ENCODE peak calls at places on chromosomes 4 and X, in eight cellular contexts. One of them, this sample, is unnamed.

GRCh38 chrX:111181883-111182400 is 86.0 kb downstream of the PAK3 start:
- DNase-seq in left lung: no peak
- DNase-seq in left ventricle myocardium inferior: no peak
- DNase-seq in right cardiac atrium: no peak
- DNase-seq in OCI-LY7: no peak
- DNase-seq in upper lobe of right lung: no peak
- DNase-seq in kidney: no peak
- DNase-seq in AG10803: no peak
- DNase-seq in this sample: no peak

GRCh38 chr4:175678451-175678850 is 133.6 kb downstream of the GPM6A start:
- DNase-seq in left lung: no peak
- DNase-seq in kidney: no peak
- DNase-seq in upper lobe of right lung: no peak
- DNase-seq in right cardiac atrium: no peak
- DNase-seq in left ventricle myocardium inferior: no peak
- DNase-seq in OCI-LY7: no peak
- DNase-seq in AG10803: no peak
- DNase-seq in this sample: no peak

GRCh38 chrX:47483310-47484268 is 567 bp upstream of the ZNF41 start:
- DNase-seq in OCI-LY7: no peak
- DNase-seq in left ventricle myocardium inferior: peak
- DNase-seq in left lung: no peak
- DNase-seq in AG10803: peak
- DNase-seq in upper lobe of right lung: peak
- DNase-seq in kidney: no peak
- DNase-seq in right cardiac atrium: peak
- DNase-seq in this sample: no peak

GRCh38 chr4:139005774-139006173 is 9.8 kb upstream of the NOCT start:
- DNase-seq in right cardiac atrium: no peak
- DNase-seq in OCI-LY7: no peak
- DNase-seq in AG10803: no peak
- DNase-seq in left ventricle myocardium inferior: no peak
- DNase-seq in upper lobe of right lung: no peak
- DNase-seq in kidney: no peak
- DNase-seq in left lung: no peak
- DNase-seq in this sample: no peak

GRCh38 chr4:159002950-159003349 is 99.9 kb upstream of the RAPGEF2 start:
- DNase-seq in right cardiac atrium: no peak
- DNase-seq in upper lobe of right lung: no peak
- DNase-seq in AG10803: peak
- DNase-seq in left ventricle myocardium inferior: no peak
- DNase-seq in kidney: no peak
- DNase-seq in left lung: no peak
- DNase-seq in OCI-LY7: no peak
- DNase-seq in this sample: peak

GRCh38 chr4:162015090-162015489 is 148.7 kb downstream of the FSTL5 start:
- DNase-seq in left ventricle myocardium inferior: no peak
- DNase-seq in upper lobe of right lung: no peak
- DNase-seq in left lung: no peak
- DNase-seq in OCI-LY7: no peak
- DNase-seq in AG10803: peak
- DNase-seq in kidney: no peak
- DNase-seq in right cardiac atrium: no peak
- DNase-seq in this sample: no peak

GRCh38 chr4:113633467-113633866 is 128.1 kb downstream of the CAMK2D start:
- DNase-seq in left ventricle myocardium inferior: no peak
- DNase-seq in left lung: no peak
- DNase-seq in upper lobe of right lung: no peak
- DNase-seq in AG10803: no peak
- DNase-seq in OCI-LY7: no peak
- DNase-seq in right cardiac atrium: no peak
- DNase-seq in kidney: no peak
- DNase-seq in this sample: no peak

GRCh38 chr4:77347341-77347740 is 190.3 kb downstream of the CCNG2 start:
- DNase-seq in right cardiac atrium: no peak
- DNase-seq in AG10803: peak
- DNase-seq in upper lobe of right lung: no peak
- DNase-seq in left lung: no peak
- DNase-seq in kidney: no peak
- DNase-seq in OCI-LY7: no peak
- DNase-seq in left ventricle myocardium inferior: no peak
- DNase-seq in this sample: no peak

GRCh38 chrX:17801431-17801830 is 59.7 kb downstream of the RAI2 start:
- DNase-seq in kidney: no peak
- DNase-seq in AG10803: no peak
- DNase-seq in upper lobe of right lung: no peak
- DNase-seq in left lung: no peak
- DNase-seq in left ventricle myocardium inferior: no peak
- DNase-seq in right cardiac atrium: no peak
- DNase-seq in OCI-LY7: no peak
- DNase-seq in this sample: no peak

GRCh38 chr4:171025776-171026175 is 787.4 kb upstream of the GALNTL6 start:
- DNase-seq in left ventricle myocardium inferior: no peak
- DNase-seq in upper lobe of right lung: no peak
- DNase-seq in OCI-LY7: peak
- DNase-seq in left lung: no peak
- DNase-seq in AG10803: no peak
- DNase-seq in right cardiac atrium: no peak
- DNase-seq in kidney: no peak
- DNase-seq in this sample: no peak

GRCh38 chr4:159444668-159445067 is 341.8 kb downstream of the RAPGEF2 start:
- DNase-seq in OCI-LY7: no peak
- DNase-seq in kidney: no peak
- DNase-seq in left ventricle myocardium inferior: no peak
- DNase-seq in left lung: no peak
- DNase-seq in upper lobe of right lung: no peak
- DNase-seq in AG10803: peak
- DNase-seq in right cardiac atrium: no peak
- DNase-seq in this sample: no peak

GRCh38 chrX:72273718-72274117 is 3.3 kb downstream of the RPS4X start:
- DNase-seq in left lung: no peak
- DNase-seq in kidney: no peak
- DNase-seq in right cardiac atrium: no peak
- DNase-seq in OCI-LY7: no peak
- DNase-seq in left ventricle myocardium inferior: no peak
- DNase-seq in upper lobe of right lung: no peak
- DNase-seq in AG10803: no peak
- DNase-seq in this sample: no peak

GRCh38 chr4:21011106-21011505 is 310.8 kb downstream of the PACRGL start:
- DNase-seq in kidney: no peak
- DNase-seq in left ventricle myocardium inferior: no peak
- DNase-seq in upper lobe of right lung: no peak
- DNase-seq in right cardiac atrium: no peak
- DNase-seq in left lung: no peak
- DNase-seq in OCI-LY7: no peak
- DNase-seq in AG10803: no peak
- DNase-seq in this sample: no peak

GRCh38 chr4:47705326-47705981 is 132.4 kb downstream of the CORIN start:
- DNase-seq in OCI-LY7: peak
- DNase-seq in right cardiac atrium: no peak
- DNase-seq in left lung: no peak
- DNase-seq in upper lobe of right lung: no peak
- DNase-seq in left ventricle myocardium inferior: no peak
- DNase-seq in AG10803: peak
- DNase-seq in kidney: no peak
- DNase-seq in this sample: no peak

GRCh38 chr4:86592553-86593249 is 1.4 kb upstream of the PTPN13 start:
- DNase-seq in left lung: no peak
- DNase-seq in right cardiac atrium: no peak
- DNase-seq in left ventricle myocardium inferior: no peak
- DNase-seq in AG10803: no peak
- DNase-seq in OCI-LY7: no peak
- DNase-seq in kidney: no peak
- DNase-seq in upper lobe of right lung: no peak
- DNase-seq in this sample: no peak

GRCh38 chr4:183242291-183242690 is 77.8 kb downstream of the CLDN22 start:
- DNase-seq in AG10803: no peak
- DNase-seq in kidney: no peak
- DNase-seq in left ventricle myocardium inferior: no peak
- DNase-seq in OCI-LY7: no peak
- DNase-seq in left lung: no peak
- DNase-seq in upper lobe of right lung: no peak
- DNase-seq in right cardiac atrium: no peak
- DNase-seq in this sample: no peak

GRCh38 chr4:102217345-102217744 is 127.9 kb downstream of the SLC39A8 start:
- DNase-seq in left lung: no peak
- DNase-seq in left ventricle myocardium inferior: no peak
- DNase-seq in AG10803: no peak
- DNase-seq in upper lobe of right lung: no peak
- DNase-seq in OCI-LY7: no peak
- DNase-seq in kidney: no peak
- DNase-seq in right cardiac atrium: no peak
- DNase-seq in this sample: no peak

DNA sequence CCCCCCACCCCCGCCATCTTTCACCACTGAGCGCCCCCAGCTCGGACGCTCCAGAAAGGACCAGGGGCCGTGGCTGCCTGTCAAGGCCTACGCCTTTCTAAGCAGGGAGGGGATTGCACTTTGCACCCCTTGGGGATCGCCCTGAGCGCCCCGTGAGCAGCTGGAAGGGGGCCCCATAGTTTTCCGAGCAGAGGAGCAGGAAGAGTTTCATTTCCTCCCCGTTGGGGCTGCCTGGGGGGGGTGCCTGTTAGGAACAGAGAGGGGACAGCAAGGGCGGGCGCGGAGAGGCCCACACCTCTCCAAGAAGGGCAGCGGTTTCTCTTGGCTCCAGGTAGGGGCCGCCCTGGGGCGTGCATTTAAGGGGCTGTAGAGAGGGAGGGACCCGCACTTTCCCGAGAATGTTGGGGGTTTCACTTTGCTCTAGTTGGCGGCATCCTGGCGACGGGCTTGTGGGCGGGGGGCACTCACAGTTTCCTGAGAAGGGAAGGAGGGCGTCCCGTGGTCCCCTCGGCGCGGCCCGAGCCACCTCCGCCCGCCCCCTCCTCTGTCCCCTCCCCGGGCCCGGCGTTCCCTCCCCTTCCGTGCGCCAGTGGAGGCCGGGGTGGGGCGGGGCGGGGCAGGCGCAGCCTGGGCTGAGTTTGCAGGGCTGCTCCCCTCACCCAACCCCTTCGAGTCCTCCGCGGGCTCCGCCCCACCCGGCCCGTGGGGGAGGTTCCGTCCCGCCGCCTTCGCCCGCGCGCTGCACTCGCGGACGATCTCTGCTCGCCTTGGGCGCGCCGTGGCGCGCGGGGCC is 82.3 kb upstream of the CD99 start:
- DNase-seq in upper lobe of right lung: peak
- DNase-seq in right cardiac atrium: peak
- DNase-seq in left lung: peak
- DNase-seq in kidney: peak
- DNase-seq in OCI-LY7: peak
- DNase-seq in left ventricle myocardium inferior: peak
- DNase-seq in AG10803: peak
- DNase-seq in this sample: peak
- H3K4me3 ChIP-seq in upper lobe of right lung: peak
- H3K4me3 ChIP-seq in right cardiac atrium: peak
- H3K4me3 ChIP-seq in left lung: peak
- H3K4me3 ChIP-seq in kidney: peak
- H3K4me3 ChIP-seq in OCI-LY7: peak
- H3K4me3 ChIP-seq in left ventricle myocardium inferior: peak
- H3K4me3 ChIP-seq in AG10803: peak
- H3K4me3 ChIP-seq in this sample: peak

GRCh38 chr4:133275246-133275645 is 126.2 kb downstream of the PCDH10 start:
- DNase-seq in left lung: no peak
- DNase-seq in kidney: no peak
- DNase-seq in AG10803: no peak
- DNase-seq in right cardiac atrium: no peak
- DNase-seq in OCI-LY7: no peak
- DNase-seq in left ventricle myocardium inferior: no peak
- DNase-seq in upper lobe of right lung: no peak
- DNase-seq in this sample: no peak
- H3K4me3 ChIP-seq in left lung: no peak
- H3K4me3 ChIP-seq in kidney: no peak
- H3K4me3 ChIP-seq in AG10803: no peak
- H3K4me3 ChIP-seq in right cardiac atrium: no peak
- H3K4me3 ChIP-seq in OCI-LY7: no peak
- H3K4me3 ChIP-seq in left ventricle myocardium inferior: no peak
- H3K4me3 ChIP-seq in upper lobe of right lung: no peak
- H3K4me3 ChIP-seq in this sample: no peak

DNA sequence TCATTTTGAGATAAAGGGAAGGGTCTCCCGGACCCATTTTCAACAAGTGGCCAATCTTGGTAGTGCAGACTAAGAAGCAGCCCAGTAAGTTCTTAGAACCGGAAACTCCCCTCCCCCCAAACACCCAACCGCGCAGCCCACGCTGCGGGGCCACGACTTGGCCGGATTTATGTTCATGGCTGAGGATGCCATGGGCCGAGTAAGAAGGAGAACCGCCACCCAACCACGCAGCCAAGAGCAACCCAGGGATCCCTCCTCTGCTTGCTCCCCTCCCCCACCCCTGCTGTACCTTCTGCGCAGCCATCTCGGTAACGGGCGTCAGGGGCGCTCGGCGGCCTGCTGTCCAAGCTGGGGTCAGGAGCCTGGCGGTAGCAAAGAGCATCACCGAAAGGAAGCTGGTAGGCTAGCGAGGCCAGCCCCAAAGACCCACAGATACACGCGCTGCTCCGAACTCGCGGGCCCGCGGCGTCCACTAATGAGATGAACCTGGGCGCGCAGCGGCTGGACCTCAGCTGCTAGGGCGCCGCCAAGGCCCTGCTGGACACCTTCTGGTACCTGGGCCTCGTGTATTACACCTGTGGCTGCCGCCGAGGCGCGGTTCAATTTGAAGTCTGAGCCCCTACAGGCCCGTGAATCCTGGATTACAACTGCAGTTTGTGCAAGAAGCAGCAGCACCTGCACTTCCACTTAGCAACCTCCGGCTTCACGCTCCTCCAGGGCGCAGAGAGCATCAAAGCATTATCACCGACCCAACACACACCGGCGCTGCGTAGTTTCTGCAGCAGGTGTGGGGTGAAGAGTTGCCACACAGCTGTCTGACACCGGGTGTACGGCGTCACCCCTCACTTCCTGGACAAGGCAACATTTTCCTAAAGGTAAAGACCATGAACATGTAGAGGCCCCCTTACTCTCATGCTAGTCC is 63.4 kb downstream of the NUDT10 start:
- DNase-seq in kidney: peak
- DNase-seq in left ventricle myocardium inferior: no peak
- DNase-seq in right cardiac atrium: peak
- DNase-seq in upper lobe of right lung: peak
- DNase-seq in OCI-LY7: peak
- DNase-seq in AG10803: no peak
- DNase-seq in left lung: peak
- DNase-seq in this sample: no peak
- H3K4me3 ChIP-seq in kidney: peak
- H3K4me3 ChIP-seq in left ventricle myocardium inferior: peak
- H3K4me3 ChIP-seq in right cardiac atrium: peak
- H3K4me3 ChIP-seq in upper lobe of right lung: peak
- H3K4me3 ChIP-seq in OCI-LY7: peak
- H3K4me3 ChIP-seq in AG10803: peak
- H3K4me3 ChIP-seq in left lung: no peak
- H3K4me3 ChIP-seq in this sample: peak

GRCh38 chr4:2932951-2933565 is 30.1 kb downstream of the NOP14 start:
- DNase-seq in right cardiac atrium: no peak
- DNase-seq in upper lobe of right lung: peak
- DNase-seq in kidney: peak
- DNase-seq in left ventricle myocardium inferior: peak
- DNase-seq in OCI-LY7: no peak
- DNase-seq in left lung: no peak
- DNase-seq in AG10803: no peak
- DNase-seq in this sample: no peak
- H3K4me3 ChIP-seq in right cardiac atrium: no peak
- H3K4me3 ChIP-seq in upper lobe of right lung: peak
- H3K4me3 ChIP-seq in kidney: peak
- H3K4me3 ChIP-seq in left ventricle myocardium inferior: peak
- H3K4me3 ChIP-seq in OCI-LY7: peak
- H3K4me3 ChIP-seq in left lung: peak
- H3K4me3 ChIP-seq in AG10803: peak
- H3K4me3 ChIP-seq in this sample: peak

GRCh38 chr4:744212-744841 is 38.7 kb downstream of the PCGF3 start:
- DNase-seq in kidney: peak
- DNase-seq in AG10803: no peak
- DNase-seq in left lung: peak
- DNase-seq in left ventricle myocardium inferior: no peak
- DNase-seq in OCI-LY7: no peak
- DNase-seq in right cardiac atrium: peak
- DNase-seq in upper lobe of right lung: peak
- DNase-seq in this sample: no peak
- H3K4me3 ChIP-seq in kidney: no peak
- H3K4me3 ChIP-seq in AG10803: no peak
- H3K4me3 ChIP-seq in left lung: no peak
- H3K4me3 ChIP-seq in left ventricle myocardium inferior: no peak
- H3K4me3 ChIP-seq in OCI-LY7: no peak
- H3K4me3 ChIP-seq in right cardiac atrium: no peak
- H3K4me3 ChIP-seq in upper lobe of right lung: no peak
- H3K4me3 ChIP-seq in this sample: no peak